ENCODE peak calls at places on chromosomes 12 and 14, in eight cellular contexts. One of them, this sample, is unnamed.

GRCh38 chr14:100975668-100976067 is 72.1 kb upstream of the RTL1 start:
- DNase-seq in endothelial cell of umbilical vein: no peak
- DNase-seq in fibroblast of lung: no peak
- DNase-seq in PC-3: peak; percentile 33
- DNase-seq in K562: no peak
- DNase-seq in DND-41: no peak
- DNase-seq in astrocyte: peak; percentile 53
- DNase-seq in GM12878: no peak
- DNase-seq in this sample: no peak

GRCh38 chr14:66650491-66650911 is 142.6 kb downstream of the GPHN start:
- DNase-seq in endothelial cell of umbilical vein: peak; percentile 78
- DNase-seq in fibroblast of lung: no peak
- DNase-seq in PC-3: no peak
- DNase-seq in K562: no peak
- DNase-seq in DND-41: no peak
- DNase-seq in astrocyte: no peak
- DNase-seq in GM12878: peak; percentile 76
- DNase-seq in this sample: no peak

GRCh38 chr12:72453079-72453478 is 180.9 kb downstream of the TRHDE start:
- DNase-seq in endothelial cell of umbilical vein: no peak
- DNase-seq in fibroblast of lung: no peak
- DNase-seq in PC-3: no peak
- DNase-seq in K562: no peak
- DNase-seq in DND-41: no peak
- DNase-seq in astrocyte: no peak
- DNase-seq in GM12878: no peak
- DNase-seq in this sample: no peak

GRCh38 chr12:12792421-12792820 is 7.0 kb downstream of the APOLD1 start:
- DNase-seq in endothelial cell of umbilical vein: no peak
- DNase-seq in fibroblast of lung: no peak
- DNase-seq in PC-3: no peak
- DNase-seq in K562: no peak
- DNase-seq in DND-41: no peak
- DNase-seq in astrocyte: no peak
- DNase-seq in GM12878: no peak
- DNase-seq in this sample: no peak

GRCh38 chr14:55274760-55275159 is 3.5 kb downstream of the FBXO34 start:
- DNase-seq in endothelial cell of umbilical vein: no peak
- DNase-seq in fibroblast of lung: peak; percentile 42
- DNase-seq in PC-3: peak; percentile 39
- DNase-seq in K562: no peak
- DNase-seq in DND-41: no peak
- DNase-seq in astrocyte: peak; percentile 90
- DNase-seq in GM12878: no peak
- DNase-seq in this sample: peak; percentile 44

GRCh38 chr12:12986775-12987332 is 13.2 kb downstream of the HEBP1 start:
- DNase-seq in endothelial cell of umbilical vein: no peak
- DNase-seq in fibroblast of lung: no peak
- DNase-seq in PC-3: no peak
- DNase-seq in K562: no peak
- DNase-seq in DND-41: no peak
- DNase-seq in astrocyte: no peak
- DNase-seq in GM12878: no peak
- DNase-seq in this sample: peak; percentile 69

GRCh38 chr12:8678661-8679111 is 16.1 kb upstream of the MFAP5 start:
- DNase-seq in endothelial cell of umbilical vein: no peak
- DNase-seq in fibroblast of lung: no peak
- DNase-seq in PC-3: no peak
- DNase-seq in K562: no peak
- DNase-seq in DND-41: no peak
- DNase-seq in astrocyte: peak; percentile 93
- DNase-seq in GM12878: no peak
- DNase-seq in this sample: no peak

GRCh38 chr12:95532851-95533250 is 18.4 kb downstream of the USP44 start:
- DNase-seq in endothelial cell of umbilical vein: no peak
- DNase-seq in fibroblast of lung: peak; percentile 27
- DNase-seq in PC-3: peak; percentile 49
- DNase-seq in K562: no peak
- DNase-seq in DND-41: no peak
- DNase-seq in astrocyte: peak; percentile 72
- DNase-seq in GM12878: no peak
- DNase-seq in this sample: no peak

GRCh38 chr12:87469295-87469694 is 559.9 kb downstream of the C12orf50 start:
- DNase-seq in endothelial cell of umbilical vein: no peak
- DNase-seq in fibroblast of lung: peak; percentile 9
- DNase-seq in PC-3: peak; percentile 14
- DNase-seq in K562: no peak
- DNase-seq in DND-41: no peak
- DNase-seq in astrocyte: peak; percentile 42
- DNase-seq in GM12878: no peak
- DNase-seq in this sample: no peak

GRCh38 chr14:55433880-55434804 is 6.3 kb downstream of the TBPL2 start:
- DNase-seq in endothelial cell of umbilical vein: no peak
- DNase-seq in fibroblast of lung: no peak
- DNase-seq in PC-3: no peak
- DNase-seq in K562: no peak
- DNase-seq in DND-41: no peak
- DNase-seq in astrocyte: no peak
- DNase-seq in GM12878: no peak
- DNase-seq in this sample: no peak

GRCh38 chr12:111398530-111398929 is 7.2 kb upstream of the SH2B3 start:
- DNase-seq in endothelial cell of umbilical vein: peak; percentile 33
- DNase-seq in fibroblast of lung: no peak
- DNase-seq in PC-3: no peak
- DNase-seq in K562: no peak
- DNase-seq in DND-41: no peak
- DNase-seq in astrocyte: no peak
- DNase-seq in GM12878: no peak
- DNase-seq in this sample: peak; percentile 72

GRCh38 chr14:50038398-50039119 is 77.8 kb downstream of the VCPKMT start:
- DNase-seq in endothelial cell of umbilical vein: no peak
- DNase-seq in fibroblast of lung: peak; percentile 82
- DNase-seq in PC-3: peak; percentile 98
- DNase-seq in K562: no peak
- DNase-seq in DND-41: no peak
- DNase-seq in astrocyte: peak; percentile 95
- DNase-seq in GM12878: peak; percentile 100
- DNase-seq in this sample: no peak

GRCh38 chr12:64269161-64269560 is 47.1 kb upstream of the KICS2 start:
- DNase-seq in endothelial cell of umbilical vein: no peak
- DNase-seq in fibroblast of lung: no peak
- DNase-seq in PC-3: no peak
- DNase-seq in K562: no peak
- DNase-seq in DND-41: no peak
- DNase-seq in astrocyte: no peak
- DNase-seq in GM12878: no peak
- DNase-seq in this sample: no peak

GRCh38 chr14:87131879-87132278 is 861.1 kb downstream of the GALC start:
- DNase-seq in endothelial cell of umbilical vein: no peak
- DNase-seq in fibroblast of lung: peak; percentile 52
- DNase-seq in PC-3: peak; percentile 46
- DNase-seq in K562: no peak
- DNase-seq in DND-41: no peak
- DNase-seq in astrocyte: peak; percentile 88
- DNase-seq in GM12878: no peak
- DNase-seq in this sample: peak; percentile 35

DNA sequence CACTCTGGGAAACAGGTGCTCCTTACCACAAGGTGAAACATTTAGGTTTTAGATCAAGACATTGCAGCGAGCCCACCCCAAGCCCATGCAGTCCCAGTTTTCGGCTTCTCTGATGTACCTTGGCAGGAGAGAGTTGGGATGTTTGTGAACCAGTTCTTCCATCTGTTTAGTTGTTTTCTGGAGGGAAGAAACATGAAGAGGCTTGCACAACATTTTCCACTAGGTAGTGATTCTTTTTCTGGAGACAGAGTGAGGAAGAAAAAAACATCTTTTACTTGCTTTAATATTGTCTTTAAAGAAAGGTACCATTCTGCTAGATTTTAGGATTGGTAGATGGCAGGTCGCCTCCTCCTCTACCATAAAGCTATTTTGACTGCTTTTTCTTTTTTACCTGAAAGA is 1.8 kb downstream of the LGR5 start:
- DNase-seq in endothelial cell of umbilical vein: no peak
- DNase-seq in fibroblast of lung: no peak
- DNase-seq in PC-3: no peak
- DNase-seq in K562: no peak
- DNase-seq in DND-41: no peak
- DNase-seq in astrocyte: no peak
- DNase-seq in GM12878: no peak
- DNase-seq in this sample: no peak
- TF ChIP-seq EZH2 in endothelial cell of umbilical vein: no peak
- TF ChIP-seq EZH2 in fibroblast of lung: no peak
- TF ChIP-seq EZH2 in PC-3: no peak
- TF ChIP-seq EZH2 in K562: no peak
- TF ChIP-seq EZH2 in DND-41: no peak
- TF ChIP-seq EZH2 in astrocyte: no peak
- TF ChIP-seq EZH2 in GM12878: no peak
- TF ChIP-seq EZH2 in this sample: no peak

DNA sequence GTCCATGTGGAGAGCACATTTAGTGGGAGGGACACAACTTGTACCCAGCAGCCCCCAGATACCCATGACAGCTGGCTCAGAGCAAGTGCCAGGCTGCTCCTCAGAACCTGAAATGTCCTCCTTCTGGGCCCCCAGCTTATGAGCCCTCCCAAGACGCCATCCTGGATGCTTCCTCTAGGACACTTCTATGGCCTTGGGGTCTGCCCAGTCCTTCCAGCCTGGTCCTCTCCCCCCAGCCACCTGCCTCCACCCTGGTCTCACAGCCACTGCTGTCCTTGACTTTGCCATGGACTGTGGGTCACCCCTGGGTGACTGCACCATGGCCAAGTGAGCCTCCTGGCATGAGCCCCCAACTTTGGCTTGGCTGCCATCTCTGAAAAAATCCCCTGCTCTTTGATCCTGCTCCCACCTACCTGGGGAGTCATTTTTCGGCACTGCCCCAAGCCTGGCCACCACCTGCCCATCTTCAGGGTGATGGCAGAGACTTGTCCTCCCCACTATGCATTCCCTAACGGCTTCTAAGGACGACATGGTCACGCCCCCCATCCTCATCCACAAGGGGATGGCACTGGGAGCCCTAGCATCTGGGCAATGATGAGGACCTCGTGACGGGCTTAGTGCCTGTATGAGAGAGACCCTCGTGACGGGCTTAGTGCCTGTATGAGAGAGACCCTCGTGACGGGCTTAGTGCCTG is 323.7 kb downstream of the TMEM121 start:
- DNase-seq in endothelial cell of umbilical vein: no peak
- DNase-seq in fibroblast of lung: no peak
- DNase-seq in PC-3: no peak
- DNase-seq in K562: no peak
- DNase-seq in DND-41: no peak
- DNase-seq in astrocyte: no peak
- DNase-seq in GM12878: no peak
- DNase-seq in this sample: no peak
- H3K9me3 ChIP-seq in endothelial cell of umbilical vein: peaks cover 13% of the 10 kb centered on the region
- H3K9me3 ChIP-seq in fibroblast of lung: no peaks in the 10 kb centered on the region
- H3K9me3 ChIP-seq in PC-3: no peaks in the 10 kb centered on the region
- H3K9me3 ChIP-seq in K562: no peaks in the 10 kb centered on the region
- H3K9me3 ChIP-seq in DND-41: no peaks in the 10 kb centered on the region
- H3K9me3 ChIP-seq in astrocyte: peaks cover 21% of the 10 kb centered on the region
- H3K9me3 ChIP-seq in GM12878: no peaks in the 10 kb centered on the region
- H3K9me3 ChIP-seq in this sample: no peaks in the 10 kb centered on the region

GRCh38 chr12:105939181-105939721 is 199.5 kb downstream of the NUAK1 start:
- DNase-seq in endothelial cell of umbilical vein: no peak
- DNase-seq in fibroblast of lung: no peak
- DNase-seq in PC-3: no peak
- DNase-seq in K562: no peak
- DNase-seq in DND-41: no peak
- DNase-seq in astrocyte: no peak
- DNase-seq in GM12878: no peak
- DNase-seq in this sample: no peak

GRCh38 chr12:105935981-105936380 is 202.8 kb downstream of the NUAK1 start:
- DNase-seq in endothelial cell of umbilical vein: peak; percentile 13
- DNase-seq in fibroblast of lung: peak; percentile 31
- DNase-seq in PC-3: peak; percentile 34
- DNase-seq in K562: no peak
- DNase-seq in DND-41: no peak
- DNase-seq in astrocyte: peak; percentile 74
- DNase-seq in GM12878: no peak
- DNase-seq in this sample: no peak

GRCh38 chr12:105935106-105935505 is 203.6 kb downstream of the NUAK1 start:
- DNase-seq in endothelial cell of umbilical vein: no peak
- DNase-seq in fibroblast of lung: no peak
- DNase-seq in PC-3: peak; percentile 30
- DNase-seq in K562: no peak
- DNase-seq in DND-41: no peak
- DNase-seq in astrocyte: peak; percentile 90
- DNase-seq in GM12878: no peak
- DNase-seq in this sample: no peak

GRCh38 chr12:105933671-105934665 is 204.8 kb downstream of the NUAK1 start:
- DNase-seq in endothelial cell of umbilical vein: peak; percentile 96
- DNase-seq in fibroblast of lung: peak; percentile 92
- DNase-seq in PC-3: peak; percentile 99
- DNase-seq in K562: no peak
- DNase-seq in DND-41: no peak
- DNase-seq in astrocyte: peak; percentile 99
- DNase-seq in GM12878: no peak
- DNase-seq in this sample: peak; percentile 45

GRCh38 chr12:105936496-105936895 is 202.3 kb downstream of the NUAK1 start:
- DNase-seq in endothelial cell of umbilical vein: no peak
- DNase-seq in fibroblast of lung: no peak
- DNase-seq in PC-3: no peak
- DNase-seq in K562: no peak
- DNase-seq in DND-41: no peak
- DNase-seq in astrocyte: no peak
- DNase-seq in GM12878: no peak
- DNase-seq in this sample: no peak
- TF ChIP-seq CTCF in endothelial cell of umbilical vein: no peak
- TF ChIP-seq CTCF in fibroblast of lung: no peak
- TF ChIP-seq CTCF in PC-3: no peak
- TF ChIP-seq CTCF in K562: no peak
- TF ChIP-seq CTCF in DND-41: no peak
- TF ChIP-seq CTCF in astrocyte: no peak
- TF ChIP-seq CTCF in GM12878: no peak
- TF ChIP-seq CTCF in this sample: no peak

GRCh38 chr14:36585100-36585499 is 2.7 kb upstream of the NKX2-8 start:
- DNase-seq in endothelial cell of umbilical vein: no peak
- DNase-seq in fibroblast of lung: no peak
- DNase-seq in PC-3: no peak
- DNase-seq in K562: no peak
- DNase-seq in DND-41: no peak
- DNase-seq in astrocyte: no peak
- DNase-seq in GM12878: no peak
- DNase-seq in this sample: no peak

GRCh38 chr14:36584167-36584811 is 1.9 kb upstream of the NKX2-8 start:
- DNase-seq in endothelial cell of umbilical vein: no peak
- DNase-seq in fibroblast of lung: no peak
- DNase-seq in PC-3: no peak
- DNase-seq in K562: no peak
- DNase-seq in DND-41: no peak
- DNase-seq in astrocyte: no peak
- DNase-seq in GM12878: no peak
- DNase-seq in this sample: no peak

GRCh38 chr14:36588788-36589187 is 6.4 kb upstream of the NKX2-8 start:
- DNase-seq in endothelial cell of umbilical vein: no peak
- DNase-seq in fibroblast of lung: no peak
- DNase-seq in PC-3: no peak
- DNase-seq in K562: no peak
- DNase-seq in DND-41: no peak
- DNase-seq in astrocyte: no peak
- DNase-seq in GM12878: no peak
- DNase-seq in this sample: no peak

GRCh38 chr14:36591482-36591881 is 9.1 kb upstream of the NKX2-8 start:
- DNase-seq in endothelial cell of umbilical vein: no peak
- DNase-seq in fibroblast of lung: no peak
- DNase-seq in PC-3: peak; percentile 9
- DNase-seq in K562: no peak
- DNase-seq in DND-41: no peak
- DNase-seq in astrocyte: no peak
- DNase-seq in GM12878: no peak
- DNase-seq in this sample: no peak

GRCh38 chr14:36588119-36588518 is 5.7 kb upstream of the NKX2-8 start:
- DNase-seq in endothelial cell of umbilical vein: no peak
- DNase-seq in fibroblast of lung: no peak
- DNase-seq in PC-3: no peak
- DNase-seq in K562: no peak
- DNase-seq in DND-41: no peak
- DNase-seq in astrocyte: no peak
- DNase-seq in GM12878: no peak
- DNase-seq in this sample: no peak
- TF ChIP-seq EZH2 in endothelial cell of umbilical vein: no peak
- TF ChIP-seq EZH2 in fibroblast of lung: no peak
- TF ChIP-seq EZH2 in PC-3: no peak
- TF ChIP-seq EZH2 in K562: no peak
- TF ChIP-seq EZH2 in DND-41: no peak
- TF ChIP-seq EZH2 in astrocyte: no peak
- TF ChIP-seq EZH2 in GM12878: no peak
- TF ChIP-seq EZH2 in this sample: no peak